ENCODE peak calls at places on chromosomes 3 and 15, in four cellular contexts. One of them, this sample, is unnamed.

GRCh38 chr15:97745481-97746071 is 214.9 kb upstream of the ARRDC4 start:
- DNase-seq in choroid plexus epithelial cell: peak; percentile 28
- DNase-seq in psoas muscle: no peak
- DNase-seq in IMR-90: no peak
- DNase-seq in this sample: peak; percentile 34

GRCh38 chr3:16596352-16597032 is 8.7 kb downstream of the DAZL start:
- DNase-seq in IMR-90: no peak
- DNase-seq in psoas muscle: no peak
- DNase-seq in choroid plexus epithelial cell: no peak
- DNase-seq in this sample: no peak

GRCh38 chr3:97935842-97936241 is 36.4 kb downstream of the RIOX2 start:
- DNase-seq in psoas muscle: no peak
- DNase-seq in IMR-90: no peak
- DNase-seq in choroid plexus epithelial cell: no peak
- DNase-seq in this sample: no peak

GRCh38 chr3:9123849-9124248 is 125.6 kb downstream of the SRGAP3 start:
- DNase-seq in IMR-90: no peak
- DNase-seq in choroid plexus epithelial cell: no peak
- DNase-seq in psoas muscle: no peak
- DNase-seq in this sample: no peak

GRCh38 chr3:17801131-17801530 is 58.7 kb upstream of the TBC1D5 start:
- DNase-seq in psoas muscle: no peak
- DNase-seq in IMR-90: no peak
- DNase-seq in choroid plexus epithelial cell: no peak
- DNase-seq in this sample: no peak

GRCh38 chr3:194275231-194275671 is 75.9 kb downstream of the CPN2 start:
- DNase-seq in choroid plexus epithelial cell: no peak
- DNase-seq in psoas muscle: no peak
- DNase-seq in IMR-90: no peak
- DNase-seq in this sample: peak; percentile 29

GRCh38 chr3:58495101-58495500 is 3.2 kb downstream of the KCTD6 start:
- DNase-seq in psoas muscle: no peak
- DNase-seq in choroid plexus epithelial cell: no peak
- DNase-seq in IMR-90: peak; percentile 30
- DNase-seq in this sample: no peak

GRCh38 chr3:55333041-55333440 is 154.1 kb downstream of the WNT5A start:
- DNase-seq in IMR-90: peak; percentile 35
- DNase-seq in choroid plexus epithelial cell: peak; percentile 56
- DNase-seq in psoas muscle: no peak
- DNase-seq in this sample: peak; percentile 59

GRCh38 chr15:73593278-73594074 is 39.7 kb downstream of the NPTN start:
- DNase-seq in psoas muscle: no peak
- DNase-seq in choroid plexus epithelial cell: peak; percentile 84
- DNase-seq in IMR-90: peak; percentile 46
- DNase-seq in this sample: peak; percentile 49

GRCh38 chr3:184334470-184335158 is 2.8 kb upstream of the FAM131A start:
- DNase-seq in IMR-90: peak; percentile 86
- DNase-seq in choroid plexus epithelial cell: no peak
- DNase-seq in psoas muscle: peak; percentile 8
- DNase-seq in this sample: peak; percentile 72

GRCh38 chr3:189372205-189372764 is 200.5 kb downstream of the TPRG1 start:
- DNase-seq in IMR-90: no peak
- DNase-seq in psoas muscle: no peak
- DNase-seq in choroid plexus epithelial cell: no peak
- DNase-seq in this sample: no peak

GRCh38 chr3:54122046-54122801 is at the start of gene CACNA2D3:
- DNase-seq in choroid plexus epithelial cell: peak; percentile 18
- DNase-seq in IMR-90: no peak
- DNase-seq in psoas muscle: peak; percentile 61
- DNase-seq in this sample: peak; percentile 71

GRCh38 chr3:157098823-157099185 is 61.1 kb downstream of the CCNL1 start:
- DNase-seq in psoas muscle: no peak
- DNase-seq in choroid plexus epithelial cell: peak; percentile 69
- DNase-seq in IMR-90: peak; percentile 71
- DNase-seq in this sample: peak; percentile 57

GRCh38 chr3:36380171-36381031 is at the start of gene STAC:
- DNase-seq in IMR-90: no peak
- DNase-seq in choroid plexus epithelial cell: no peak
- DNase-seq in psoas muscle: peak; percentile 34
- DNase-seq in this sample: peak; percentile 23

GRCh38 chr3:190424478-190425439 is 24.9 kb downstream of the TMEM207 start:
- DNase-seq in psoas muscle: peak; percentile 25
- DNase-seq in choroid plexus epithelial cell: peak; percentile 87
- DNase-seq in IMR-90: peak; percentile 76
- DNase-seq in this sample: peak; percentile 89

GRCh38 chr15:51303462-51303861 is 34.9 kb downstream of the CYP19A1 start:
- DNase-seq in choroid plexus epithelial cell: no peak
- DNase-seq in IMR-90: no peak
- DNase-seq in psoas muscle: no peak
- DNase-seq in this sample: no peak

GRCh38 chr15:90160781-90161727 is 40.1 kb upstream of the SEMA4B start:
- DNase-seq in choroid plexus epithelial cell: no peak
- DNase-seq in IMR-90: no peak
- DNase-seq in psoas muscle: no peak
- DNase-seq in this sample: no peak

GRCh38 chr3:115292131-115292530 is 145.0 kb upstream of the ZBTB20 start:
- DNase-seq in psoas muscle: no peak
- DNase-seq in IMR-90: no peak
- DNase-seq in choroid plexus epithelial cell: no peak
- DNase-seq in this sample: no peak

GRCh38 chr15:48557335-48557734 is 88.2 kb downstream of the FBN1 start:
- DNase-seq in psoas muscle: no peak
- DNase-seq in IMR-90: no peak
- DNase-seq in choroid plexus epithelial cell: no peak
- DNase-seq in this sample: no peak

GRCh38 chr3:152909180-152909883 is 74.4 kb downstream of the P2RY1 start:
- DNase-seq in psoas muscle: no peak
- DNase-seq in choroid plexus epithelial cell: peak; percentile 44
- DNase-seq in IMR-90: peak; percentile 0
- DNase-seq in this sample: peak; percentile 82

GRCh38 chr3:128787256-128788253 is 61.6 kb downstream of the RAB7A start:
- DNase-seq in choroid plexus epithelial cell: peak; percentile 67
- DNase-seq in IMR-90: peak; percentile 53
- DNase-seq in psoas muscle: no peak
- DNase-seq in this sample: peak; percentile 48

GRCh38 chr3:197926418-197926817 is 23.6 kb upstream of the RPL35A start:
- DNase-seq in psoas muscle: no peak
- DNase-seq in IMR-90: no peak
- DNase-seq in choroid plexus epithelial cell: no peak
- DNase-seq in this sample: no peak

GRCh38 chr3:43856761-43857160 is 166.0 kb downstream of the ABHD5 start:
- DNase-seq in IMR-90: no peak
- DNase-seq in choroid plexus epithelial cell: no peak
- DNase-seq in psoas muscle: no peak
- DNase-seq in this sample: no peak

GRCh38 chr15:100131321-100132224 is 210.2 kb downstream of the ADAMTS17 start:
- DNase-seq in choroid plexus epithelial cell: peak; percentile 65
- DNase-seq in IMR-90: peak; percentile 39
- DNase-seq in psoas muscle: no peak
- DNase-seq in this sample: peak; percentile 54

GRCh38 chr3:153060346-153060745 is 101.7 kb upstream of the RAP2B start:
- DNase-seq in choroid plexus epithelial cell: no peak
- DNase-seq in IMR-90: no peak
- DNase-seq in psoas muscle: no peak
- DNase-seq in this sample: no peak

GRCh38 chr3:21138085-21138484 is 612.9 kb downstream of the ZNF385D start:
- DNase-seq in IMR-90: no peak
- DNase-seq in psoas muscle: no peak
- DNase-seq in choroid plexus epithelial cell: no peak
- DNase-seq in this sample: no peak
- H3K4me3 ChIP-seq in IMR-90: no peak overlapping the region
- H3K4me3 ChIP-seq in psoas muscle: no peak overlapping the region
- H3K4me3 ChIP-seq in choroid plexus epithelial cell: no peak overlapping the region
- H3K4me3 ChIP-seq in this sample: no peak overlapping the region

DNA sequence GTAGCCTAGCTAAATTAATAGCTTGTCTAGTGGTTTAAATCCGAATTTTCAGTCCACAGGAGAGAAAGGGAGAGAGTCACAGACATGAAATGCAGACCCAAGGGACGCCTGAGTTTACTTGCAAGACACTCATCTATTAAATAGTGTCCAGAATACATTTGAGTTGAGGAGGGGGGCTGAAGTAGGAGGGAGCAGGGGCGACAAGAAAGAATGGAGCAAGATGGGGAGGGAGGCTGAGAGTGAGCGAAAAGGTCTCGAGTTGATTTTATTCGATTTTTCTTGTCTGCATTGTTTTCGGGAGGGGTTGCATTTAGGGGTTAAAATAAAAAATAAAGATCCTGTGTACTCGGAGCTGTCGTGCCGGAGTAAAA is 4.2 kb upstream of the MECOM start:
- DNase-seq in IMR-90: no peak
- DNase-seq in choroid plexus epithelial cell: no peak
- DNase-seq in psoas muscle: no peak
- DNase-seq in this sample: no peak
- H3K4me3 ChIP-seq in IMR-90: no peak overlapping the region
- H3K4me3 ChIP-seq in choroid plexus epithelial cell: no peak overlapping the region
- H3K4me3 ChIP-seq in psoas muscle: peak overlapping the region; percentile 54
- H3K4me3 ChIP-seq in this sample: no peak overlapping the region

GRCh38 chr3:111984636-111985298 is 5.9 kb downstream of the ABHD10 start:
- DNase-seq in IMR-90: no peak
- DNase-seq in psoas muscle: no peak
- DNase-seq in choroid plexus epithelial cell: no peak
- DNase-seq in this sample: no peak

GRCh38 chr3:111986800-111987199 is 8.0 kb downstream of the ABHD10 start:
- DNase-seq in choroid plexus epithelial cell: no peak
- DNase-seq in IMR-90: no peak
- DNase-seq in psoas muscle: no peak
- DNase-seq in this sample: no peak

GRCh38 chr3:111989061-111989678 is 9.6 kb upstream of the TAGLN3 start:
- DNase-seq in IMR-90: peak; percentile 80
- DNase-seq in psoas muscle: no peak
- DNase-seq in choroid plexus epithelial cell: peak; percentile 91
- DNase-seq in this sample: peak; percentile 81
- H3K4me3 ChIP-seq in IMR-90: no peak overlapping the region
- H3K4me3 ChIP-seq in psoas muscle: no peak overlapping the region
- H3K4me3 ChIP-seq in choroid plexus epithelial cell: no peak overlapping the region
- H3K4me3 ChIP-seq in this sample: no peak overlapping the region

GRCh38 chr3:48478631-48479555 is 25.1 kb downstream of the SHISA5 start:
- DNase-seq in IMR-90: no peak
- DNase-seq in psoas muscle: no peak
- DNase-seq in choroid plexus epithelial cell: no peak
- DNase-seq in this sample: no peak
- H3K4me3 ChIP-seq in IMR-90: no peak overlapping the region
- H3K4me3 ChIP-seq in psoas muscle: no peak overlapping the region
- H3K4me3 ChIP-seq in choroid plexus epithelial cell: no peak overlapping the region
- H3K4me3 ChIP-seq in this sample: no peak overlapping the region

DNA sequence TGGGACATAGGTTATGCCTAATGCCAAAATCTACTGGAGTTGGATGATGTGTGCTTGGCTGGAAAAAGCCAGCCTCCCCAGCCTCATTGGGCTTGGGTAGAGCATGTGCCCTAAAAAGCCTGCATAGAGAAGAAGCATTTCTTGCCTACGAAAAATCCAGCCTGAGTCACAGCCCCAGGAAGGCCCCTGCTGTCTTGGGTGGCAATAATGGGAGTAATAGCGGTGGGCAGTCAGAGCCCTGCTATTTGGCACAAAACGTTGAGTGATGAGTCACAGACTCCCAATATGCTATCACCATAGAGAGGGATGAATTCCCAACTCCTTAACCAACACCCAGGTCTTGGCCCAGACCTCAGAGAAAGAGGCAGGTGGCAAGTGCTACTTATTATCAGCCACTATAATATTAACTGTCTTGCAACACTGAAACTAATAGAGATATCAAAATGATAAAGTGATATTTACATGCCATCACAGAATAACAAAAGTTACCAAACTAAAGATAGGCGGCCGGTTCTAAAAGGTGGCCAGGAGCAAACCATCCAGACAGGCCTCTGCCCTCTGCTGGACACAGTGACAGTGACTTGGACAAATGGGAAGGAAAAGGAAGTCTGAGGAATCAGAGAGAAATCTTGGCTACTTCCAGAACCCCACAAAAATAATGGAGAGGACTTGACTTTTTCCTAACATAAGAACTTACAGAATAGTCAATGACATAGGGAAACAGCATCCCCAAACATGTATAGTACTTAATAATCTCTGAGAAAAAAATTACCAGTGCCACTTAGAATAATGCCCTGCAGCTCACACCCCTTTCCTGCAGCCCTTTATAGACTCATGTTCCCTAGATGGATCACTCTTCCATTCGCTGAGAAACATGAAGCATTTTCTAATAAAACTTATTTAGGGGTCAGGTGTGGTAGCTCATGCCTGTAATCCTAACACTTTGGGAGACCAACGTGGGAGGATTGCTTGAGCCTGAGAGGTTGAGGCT is 51.9 kb upstream of the MUC13 start:
- DNase-seq in psoas muscle: no peak
- DNase-seq in choroid plexus epithelial cell: peak; percentile 69
- DNase-seq in IMR-90: peak; percentile 96
- DNase-seq in this sample: peak; percentile 70
- H3K4me3 ChIP-seq in psoas muscle: no peak overlapping the region
- H3K4me3 ChIP-seq in choroid plexus epithelial cell: no peak overlapping the region
- H3K4me3 ChIP-seq in IMR-90: no peak overlapping the region
- H3K4me3 ChIP-seq in this sample: no peak overlapping the region

DNA sequence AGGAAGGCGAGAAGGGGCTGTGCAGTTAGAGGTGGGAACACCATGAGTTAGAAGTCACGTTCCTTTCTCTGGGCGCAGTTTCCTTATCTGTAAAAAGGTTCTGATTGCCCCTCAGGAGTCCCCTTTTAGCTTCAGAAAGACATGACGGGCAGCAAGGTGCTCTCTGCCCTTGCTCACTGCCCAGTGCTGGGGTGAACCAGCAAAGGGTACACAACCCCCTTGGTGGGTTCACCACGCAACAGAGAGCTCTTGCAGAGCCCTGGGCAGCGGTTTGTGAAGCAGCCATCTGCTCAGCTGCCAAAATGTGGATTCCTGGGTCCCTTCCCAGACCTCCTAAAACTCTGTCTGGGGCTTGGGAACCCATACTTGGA is 883 bp downstream of the GCHFR start:
- DNase-seq in choroid plexus epithelial cell: peak; percentile 20
- DNase-seq in IMR-90: no peak
- DNase-seq in psoas muscle: no peak
- DNase-seq in this sample: no peak
- H3K4me3 ChIP-seq in choroid plexus epithelial cell: peak overlapping the region; percentile 60
- H3K4me3 ChIP-seq in IMR-90: peak overlapping the region; percentile 44
- H3K4me3 ChIP-seq in psoas muscle: peak overlapping the region; percentile 71
- H3K4me3 ChIP-seq in this sample: peak overlapping the region; percentile 59

GRCh38 chr3:64344721-64345207 is 119.5 kb upstream of the PRICKLE2 start:
- DNase-seq in IMR-90: peak; percentile 85
- DNase-seq in choroid plexus epithelial cell: peak; percentile 84
- DNase-seq in psoas muscle: no peak
- DNase-seq in this sample: peak; percentile 74

GRCh38 chr3:64345351-64345750 is 120.1 kb upstream of the PRICKLE2 start:
- DNase-seq in psoas muscle: no peak
- DNase-seq in choroid plexus epithelial cell: peak; percentile 95
- DNase-seq in IMR-90: peak; percentile 89
- DNase-seq in this sample: peak; percentile 92

GRCh38 chr3:64343692-64344440 is 118.6 kb upstream of the PRICKLE2 start:
- DNase-seq in choroid plexus epithelial cell: peak; percentile 72
- DNase-seq in psoas muscle: no peak
- DNase-seq in IMR-90: peak; percentile 75
- DNase-seq in this sample: peak; percentile 62

GRCh38 chr3:64341355-64341754 is 116.1 kb upstream of the PRICKLE2 start:
- DNase-seq in IMR-90: peak; percentile 56
- DNase-seq in choroid plexus epithelial cell: peak; percentile 33
- DNase-seq in psoas muscle: peak; percentile 21
- DNase-seq in this sample: peak; percentile 57

GRCh38 chr3:64342940-64343691 is 117.8 kb upstream of the PRICKLE2 start:
- DNase-seq in psoas muscle: no peak
- DNase-seq in choroid plexus epithelial cell: peak; percentile 95
- DNase-seq in IMR-90: peak; percentile 92
- DNase-seq in this sample: peak; percentile 89
- H3K4me3 ChIP-seq in psoas muscle: no peak overlapping the region
- H3K4me3 ChIP-seq in choroid plexus epithelial cell: no peak overlapping the region
- H3K4me3 ChIP-seq in IMR-90: no peak overlapping the region
- H3K4me3 ChIP-seq in this sample: no peak overlapping the region

This sample was measured in cardiac fibroblast.